ENCODE peak calls at places on chromosome 19, in five cellular contexts. M is activated CD4-positive, alpha-beta T cell treated with anti-CD3 and anti-CD28 coated beads, Interleukin-2, amount 50 U/mL, for 1 hour; K is ELR; Q is NCI-H345; V is stimulated activated CD4-positive, alpha-beta T cell treated with anti-CD3 and anti-CD28 coated beads, TNF-alpha, amount 100 ng/mL, for 24 hours. D is an unnamed sample.

GRCh38 chr19:45455707-45456499 is 11.9 kb upstream of the FOSB start:
- DNase-seq in M (peak), Q (no peak), V (peak), K (peak), D (peak)

GRCh38 chr19:49210108-49210900 is 52.7 kb downstream of the TRPM4 start:
- DNase-seq in K (peak), V (no peak), M (peak), Q (no peak), D (no peak)

GRCh38 chr19:10195199-10195519 is 406 bp upstream of the DNMT1 start:
- DNase-seq in K (no peak), M (no peak), Q (no peak), V (no peak), D (no peak)

GRCh38 chr19:6464070-6464873 is at the start of gene CRB3:
- DNase-seq in M (peak), Q (peak), K (no peak), V (no peak), D (no peak)

GRCh38 chr19:869245-870177 is 10.0 kb downstream of the CFD start:
- DNase-seq in M (no peak), Q (no peak), V (no peak), K (peak), D (no peak)

GRCh38 chr19:37654525-37654832 is 786 bp downstream of the ZFP30 start:
- DNase-seq in M (no peak), K (peak), Q (peak), V (no peak), D (no peak)

GRCh38 chr19:11027381-11027780 is 61.9 kb upstream of the LDLR start:
- DNase-seq in K (no peak), Q (no peak), M (no peak), V (no peak), D (no peak)

GRCh38 chr19:10419200-10419645 is 1.1 kb upstream of the PDE4A start:
- DNase-seq in K (peak), Q (no peak), V (no peak), M (no peak), D (no peak)

GRCh38 chr19:6409346-6409745 is 15.3 kb downstream of the KHSRP start:
- DNase-seq in Q (no peak), V (no peak), K (no peak), M (no peak), D (no peak)

GRCh38 chr19:23378948-23379347 is 16.3 kb downstream of the ZNF91 start:
- DNase-seq in V (no peak), Q (no peak), K (no peak), M (no peak), D (no peak)

GRCh38 chr19:38665219-38665931 is 17.9 kb downstream of the ACTN4 start:
- DNase-seq in M (no peak), Q (no peak), V (no peak), K (no peak), D (no peak)

GRCh38 chr19:4851551-4852290 is 15.7 kb downstream of the PLIN3 start:
- DNase-seq in K (peak), M (peak), V (peak), Q (peak), D (peak)

GRCh38 chr19:10764340-10764894 is 46.5 kb downstream of the DNM2 start:
- DNase-seq in K (no peak), V (no peak), Q (no peak), M (no peak), D (no peak)

GRCh38 chr19:49058592-49058991 is 1.0 kb upstream of the CGB7 start:
- DNase-seq in Q (no peak), K (peak), V (no peak), M (no peak), D (no peak)

GRCh38 chr19:640606-641170 is 1.0 kb downstream of the FGF22 start:
- DNase-seq in M (no peak), Q (no peak), K (no peak), V (no peak), D (no peak)

GRCh38 chr19:51026554-51026831 is at the start of gene KLK11:
- DNase-seq in V (no peak), Q (no peak), M (no peak), K (no peak), D (no peak)

GRCh38 chr19:32924200-32924599 is 47.6 kb downstream of the CEP89 start:
- DNase-seq in K (peak), M (no peak), V (no peak), Q (no peak), D (no peak)

GRCh38 chr19:34225659-34226015 is 28.7 kb upstream of the GARRE1 start:
- DNase-seq in K (no peak), V (no peak), Q (no peak), M (no peak), D (no peak)

GRCh38 chr19:23312515-23312914 is 62.3 kb upstream of the ZNF724 start:
- DNase-seq in K (peak), Q (no peak), M (no peak), V (no peak), D (no peak)

GRCh38 chr19:4390017-4390861 is 10.1 kb downstream of the SH3GL1 start:
- DNase-seq in K (peak), M (no peak), V (no peak), Q (peak), D (no peak)

GRCh38 chr19:4376991-4377781 is 23.2 kb downstream of the SH3GL1 start:
- DNase-seq in M (no peak), V (no peak), Q (no peak), K (peak), D (no peak)

GRCh38 chr19:43997631-43998290 is 5.0 kb upstream of the ZNF230 start:
- DNase-seq in Q (no peak), V (no peak), M (no peak), K (peak), D (no peak)